ENCODE peak calls at places on chromosome 4, in five cellular contexts. R is neuronal stem cell, F is mesenchymal stem cell, Y is H1, C is trophoblast cell. U is an unnamed sample.

GRCh38 chr4:2009651-2010233 is 968 bp upstream of the NELFA start:
- DNase-seq in F (peak; percentile 85), Y (no peak), R (no peak), C (peak; percentile 34), U (peak; percentile 67)

GRCh38 chr4:76704133-76704881 is 193.6 kb downstream of the SOWAHB start:
- DNase-seq in Y (no peak), R (no peak), F (peak; percentile 76), C (no peak), U (no peak)

GRCh38 chr4:5399790-5400421 is 308.5 kb downstream of the EVC2 start:
- DNase-seq in F (peak; percentile 29), Y (no peak), R (peak; percentile 27), C (peak; percentile 7), U (peak; percentile 55)

GRCh38 chr4:156971168-156971601 is 414 bp downstream of the PDGFC start:
- DNase-seq in C (no peak), F (no peak), R (no peak), Y (no peak), U (peak; percentile 49)

GRCh38 chr4:92090887-92091286 is 212.9 kb upstream of the GRID2 start:
- DNase-seq in Y (no peak), C (no peak), F (no peak), R (no peak), U (no peak)

GRCh38 chr4:83109480-83110221 is 4.9 kb downstream of the PLAC8 start:
- DNase-seq in C (peak; percentile 47), R (peak; percentile 42), F (peak; percentile 66), Y (no peak), U (peak; percentile 67)

GRCh38 chr4:6250235-6250983 is 19.2 kb upstream of the WFS1 start:
- DNase-seq in R (peak; percentile 84), F (peak; percentile 66), C (peak; percentile 31), Y (no peak), U (peak; percentile 75)

GRCh38 chr4:33369366-33369899 is 2649.3 kb downstream of the PCDH7 start:
- DNase-seq in C (no peak), Y (no peak), R (no peak), F (peak; percentile 6), U (no peak)

GRCh38 chr4:73208376-73208775 is 50.2 kb downstream of the ANKRD17 start:
- DNase-seq in R (no peak), F (peak; percentile 54), C (no peak), Y (no peak), U (no peak)

GRCh38 chr4:56158483-56158882 is 209.7 kb downstream of the CEP135 start:
- DNase-seq in F (no peak), C (no peak), Y (no peak), R (no peak), U (no peak)

GRCh38 chr4:15920723-15921591 is 17.6 kb downstream of the FGFBP1 start:
- DNase-seq in Y (no peak), F (peak; percentile 96), C (peak; percentile 74), R (no peak), U (no peak)

GRCh38 chr4:23614284-23614892 is 275.5 kb downstream of the PPARGC1A start:
- DNase-seq in C (no peak), R (no peak), F (peak; percentile 18), Y (peak; percentile 5), U (peak; percentile 62)

GRCh38 chr4:143358923-143359694 is 22.4 kb downstream of the GAB1 start:
- DNase-seq in Y (no peak), F (peak; percentile 84), C (peak; percentile 68), R (no peak), U (no peak)

GRCh38 chr4:1766336-1767057 is 26.6 kb upstream of the FGFR3 start:
- DNase-seq in F (no peak), C (no peak), Y (no peak), R (peak; percentile 62), U (peak; percentile 70)

GRCh38 chr4:128393111-128393704 is 105.6 kb upstream of the PGRMC2 start:
- DNase-seq in Y (no peak), C (no peak), F (peak; percentile 78), R (no peak), U (no peak)

GRCh38 chr4:114077610-114078009 is 98.2 kb upstream of the ARSJ start:
- DNase-seq in R (no peak), Y (no peak), F (peak; percentile 81), C (no peak), U (no peak)

GRCh38 chr4:158176108-158176507 is 3.3 kb upstream of the GASK1B start:
- DNase-seq in C (peak; percentile 46), F (no peak), Y (no peak), R (no peak), U (no peak)

GRCh38 chr4:106746451-106746850 is 289.7 kb downstream of the DKK2 start:
- DNase-seq in R (no peak), F (peak; percentile 74), Y (no peak), C (no peak), U (no peak)

GRCh38 chr4:74095482-74095881 is 3.5 kb downstream of the CXCL2 start:
- DNase-seq in F (peak; percentile 30), R (no peak), Y (no peak), C (no peak), U (no peak)

GRCh38 chr4:6516762-6517161 is 44.3 kb upstream of the PPP2R2C start:
- DNase-seq in R (no peak), F (no peak), Y (no peak), C (no peak), U (no peak)

GRCh38 chr4:86496094-86497060 is 97.7 kb upstream of the PTPN13 start:
- DNase-seq in Y (no peak), C (peak; percentile 20), F (peak; percentile 51), R (no peak), U (no peak)

DNA sequence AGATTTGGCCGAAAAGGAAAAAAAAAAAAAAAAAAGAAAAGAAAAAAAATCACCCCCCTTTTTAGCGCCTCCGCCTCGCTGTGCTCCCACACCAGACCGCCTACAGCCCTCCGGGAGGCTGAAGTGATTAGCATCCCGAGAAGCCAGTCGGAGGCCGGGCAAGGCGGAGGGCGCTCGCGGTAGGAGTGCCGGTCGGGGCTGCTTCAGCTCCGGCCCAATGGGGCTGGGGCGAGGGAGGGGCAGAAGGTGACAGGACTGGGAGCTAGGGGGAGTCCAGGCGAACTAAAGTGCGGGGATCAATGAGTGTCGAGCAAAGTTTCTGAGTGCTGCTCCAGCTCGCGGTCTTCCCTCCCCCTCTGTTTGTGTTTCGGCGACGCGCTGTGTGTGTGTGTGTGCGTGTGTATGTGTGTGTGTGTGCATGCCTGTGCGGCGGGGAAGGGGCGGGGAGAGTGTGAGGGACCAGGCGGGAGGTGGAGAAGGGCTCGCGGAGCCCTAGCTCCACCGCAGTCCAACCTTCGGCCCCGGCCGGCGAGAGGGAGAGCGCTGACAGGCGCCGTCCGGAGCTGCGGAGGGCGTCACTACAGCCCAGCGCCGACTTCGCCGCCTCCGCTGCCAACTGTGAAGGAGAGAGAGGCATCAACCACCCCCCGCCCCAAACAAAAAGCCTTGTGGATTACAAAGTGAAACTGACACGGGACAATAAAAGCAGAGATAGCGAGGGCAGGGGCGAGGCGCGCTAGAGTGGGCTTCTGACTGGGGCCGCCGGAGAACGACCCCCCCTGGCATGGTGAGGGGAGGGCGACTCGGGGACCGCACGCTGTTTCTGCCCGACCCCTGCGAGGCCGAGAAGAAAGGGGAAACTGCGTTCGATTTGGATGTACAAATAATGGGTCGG is at the start of gene FAT4:
- DNase-seq in F (peak; percentile 99), Y (peak; percentile 81), R (peak; percentile 89), C (peak; percentile 66), U (peak; percentile 96)
- H3K23ac ChIP-seq in F (no peak within 1 kb of the TSS), Y (no peak within 1 kb of the TSS), R (no peak within 1 kb of the TSS), C (no peak within 1 kb of the TSS), U (no peak within 1 kb of the TSS)

GRCh38 chr4:63049726-63050125 is 1359.5 kb downstream of the TECRL start:
- DNase-seq in F (no peak), C (no peak), Y (no peak), R (no peak), U (no peak)
- H2BK12ac ChIP-seq in F (no peak overlapping the region), C (no peak overlapping the region), Y (no peak overlapping the region), R (no peak overlapping the region), U (no peak overlapping the region)

GRCh38 chr4:168694669-168695068 is 197.8 kb downstream of the PALLD start:
- DNase-seq in C (peak; percentile 89), F (peak; percentile 85), R (no peak), Y (no peak), U (no peak)

GRCh38 chr4:168696828-168697227 is 200.0 kb downstream of the PALLD start:
- DNase-seq in R (no peak), C (no peak), Y (no peak), F (peak; percentile 43), U (no peak)

GRCh38 chr4:168691621-168692376 is 194.9 kb downstream of the PALLD start:
- DNase-seq in Y (no peak), F (no peak), C (no peak), R (no peak), U (no peak)

GRCh38 chr4:168693750-168694470 is 197.1 kb downstream of the PALLD start:
- DNase-seq in Y (no peak), C (no peak), R (no peak), F (no peak), U (no peak)

GRCh38 chr4:168695288-168695687 is 198.4 kb downstream of the PALLD start:
- DNase-seq in R (no peak), F (no peak), Y (no peak), C (peak; percentile 67), U (no peak)
- H3K23ac ChIP-seq in R (no peak overlapping the region), F (no peak overlapping the region), Y (no peak overlapping the region), C (no peak overlapping the region), U (no peak overlapping the region)

GRCh38 chr4:3304831-3305609 is 12.2 kb downstream of the RGS12 start:
- DNase-seq in F (no peak), C (no peak), R (no peak), Y (no peak), U (peak; percentile 21)
- H2BK12ac ChIP-seq in F (no peak overlapping the region), C (no peak overlapping the region), R (peak overlapping the region; percentile 51), Y (peak overlapping the region; percentile 10), U (no peak overlapping the region)

DNA sequence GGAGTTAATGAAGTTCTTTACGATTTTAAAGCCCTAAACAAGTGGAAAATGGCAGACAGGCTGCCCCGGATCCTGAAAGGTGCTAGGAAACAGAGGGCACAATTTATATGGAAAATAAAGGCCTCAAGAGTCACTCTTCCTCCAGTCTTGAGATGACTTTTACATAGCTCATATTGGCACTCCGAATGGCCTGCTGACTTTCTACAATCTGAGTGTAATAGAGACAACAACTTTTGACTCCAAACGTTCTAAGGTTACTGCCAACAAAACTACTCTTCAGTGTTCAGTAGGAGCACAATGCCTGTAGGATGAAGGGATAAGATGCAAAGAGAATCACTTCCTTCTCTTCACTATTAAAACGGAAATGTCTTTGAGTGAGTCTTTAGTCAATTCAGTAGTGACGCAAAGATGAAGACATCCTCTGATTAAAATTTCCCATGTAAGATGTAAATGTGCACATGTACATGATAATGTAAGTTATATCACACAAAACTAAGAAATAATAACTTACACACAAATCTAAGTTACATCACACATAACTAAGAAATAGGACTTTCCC is 40.5 kb downstream of the VEGFC start:
- DNase-seq in R (no peak), Y (no peak), C (no peak), F (no peak), U (no peak)
- H3K23ac ChIP-seq in R (no peak overlapping the region), Y (no peak overlapping the region), C (no peak overlapping the region), F (no peak overlapping the region), U (no peak overlapping the region)

GRCh38 chr4:55123791-55124190 is 1.6 kb downstream of the KDR start:
- DNase-seq in R (no peak), C (no peak), Y (no peak), F (no peak), U (no peak)
- H2BK12ac ChIP-seq in R (no peak overlapping the region), C (no peak overlapping the region), Y (no peak overlapping the region), F (no peak overlapping the region), U (no peak overlapping the region)

DNA sequence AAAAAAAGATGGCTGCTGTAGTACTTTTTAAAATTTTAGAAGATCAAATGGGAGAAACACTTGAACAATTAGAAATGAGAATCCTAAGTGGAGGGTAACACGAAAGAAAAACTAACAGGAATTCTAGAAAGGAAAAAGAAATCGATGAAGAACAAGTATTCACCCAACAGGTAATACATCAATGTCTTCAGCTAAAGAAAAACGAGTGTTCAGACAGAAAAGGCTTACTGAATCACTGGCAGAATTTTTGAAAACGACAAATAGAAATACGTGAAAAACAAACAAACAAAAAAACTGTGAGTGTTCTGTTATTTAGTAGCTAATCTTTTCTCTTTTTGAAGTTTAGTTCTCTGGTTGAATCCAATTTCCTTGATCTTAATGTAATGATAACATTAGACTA is 1.8 kb downstream of the MAD2L1 start:
- DNase-seq in Y (no peak), R (no peak), C (no peak), F (no peak), U (no peak)
- H3K23ac ChIP-seq in Y (no peak overlapping the region), R (no peak overlapping the region), C (no peak overlapping the region), F (no peak overlapping the region), U (no peak overlapping the region)